ENCODE peak calls at places on chromosomes 3 and 15, in six cellular contexts. One of them, this sample, is unnamed.

GRCh38 chr3:46750555-46751038 is 32.9 kb upstream of the PRSS50 start:
- DNase-seq in activated CD4-positive, alpha-beta T cell treated with anti-CD3 and anti-CD28 coated beads for 48 hours: no peak
- DNase-seq in activated T-helper 1 cell treated with Interleukin-2 at 50 U/mL for 16 hours: no peak
- DNase-seq in effector CD4-positive, alpha-beta T cell: no peak
- DNase-seq in colonic mucosa: no peak
- DNase-seq in GM03348: no peak
- DNase-seq in this sample: no peak

GRCh38 chr15:32651229-32651837 is 9.8 kb downstream of the SCG5 start:
- DNase-seq in activated CD4-positive, alpha-beta T cell treated with anti-CD3 and anti-CD28 coated beads for 48 hours: peak; percentile 64
- DNase-seq in activated T-helper 1 cell treated with Interleukin-2 at 50 U/mL for 16 hours: peak; percentile 9
- DNase-seq in effector CD4-positive, alpha-beta T cell: peak; percentile 19
- DNase-seq in colonic mucosa: peak; percentile 64
- DNase-seq in GM03348: peak; percentile 88
- DNase-seq in this sample: peak; percentile 82

GRCh38 chr15:78004919-78005634 is 72.4 kb downstream of the TBC1D2B start:
- DNase-seq in activated CD4-positive, alpha-beta T cell treated with anti-CD3 and anti-CD28 coated beads for 48 hours: no peak
- DNase-seq in activated T-helper 1 cell treated with Interleukin-2 at 50 U/mL for 16 hours: no peak
- DNase-seq in effector CD4-positive, alpha-beta T cell: no peak
- DNase-seq in colonic mucosa: peak; percentile 52
- DNase-seq in GM03348: peak; percentile 89
- DNase-seq in this sample: peak; percentile 95

GRCh38 chr3:157001561-157001960 is 158.4 kb downstream of the CCNL1 start:
- DNase-seq in activated CD4-positive, alpha-beta T cell treated with anti-CD3 and anti-CD28 coated beads for 48 hours: no peak
- DNase-seq in activated T-helper 1 cell treated with Interleukin-2 at 50 U/mL for 16 hours: no peak
- DNase-seq in effector CD4-positive, alpha-beta T cell: no peak
- DNase-seq in colonic mucosa: no peak
- DNase-seq in GM03348: no peak
- DNase-seq in this sample: no peak

GRCh38 chr3:29484633-29485032 is 203.8 kb downstream of the RBMS3 start:
- DNase-seq in activated CD4-positive, alpha-beta T cell treated with anti-CD3 and anti-CD28 coated beads for 48 hours: no peak
- DNase-seq in activated T-helper 1 cell treated with Interleukin-2 at 50 U/mL for 16 hours: no peak
- DNase-seq in effector CD4-positive, alpha-beta T cell: no peak
- DNase-seq in colonic mucosa: no peak
- DNase-seq in GM03348: no peak
- DNase-seq in this sample: no peak

GRCh38 chr3:197508051-197508451 is 47.7 kb downstream of the BDH1 start:
- DNase-seq in activated CD4-positive, alpha-beta T cell treated with anti-CD3 and anti-CD28 coated beads for 48 hours: no peak
- DNase-seq in activated T-helper 1 cell treated with Interleukin-2 at 50 U/mL for 16 hours: no peak
- DNase-seq in effector CD4-positive, alpha-beta T cell: no peak
- DNase-seq in colonic mucosa: no peak
- DNase-seq in GM03348: no peak
- DNase-seq in this sample: no peak

GRCh38 chr3:40532252-40532651 is 7.5 kb downstream of the ZNF621 start:
- DNase-seq in activated CD4-positive, alpha-beta T cell treated with anti-CD3 and anti-CD28 coated beads for 48 hours: no peak
- DNase-seq in activated T-helper 1 cell treated with Interleukin-2 at 50 U/mL for 16 hours: no peak
- DNase-seq in effector CD4-positive, alpha-beta T cell: no peak
- DNase-seq in colonic mucosa: no peak
- DNase-seq in GM03348: no peak
- DNase-seq in this sample: no peak

GRCh38 chr3:137792633-137793271 is 28.6 kb downstream of the SOX14 start:
- DNase-seq in activated CD4-positive, alpha-beta T cell treated with anti-CD3 and anti-CD28 coated beads for 48 hours: peak; percentile 15
- DNase-seq in activated T-helper 1 cell treated with Interleukin-2 at 50 U/mL for 16 hours: no peak
- DNase-seq in effector CD4-positive, alpha-beta T cell: no peak
- DNase-seq in colonic mucosa: no peak
- DNase-seq in GM03348: peak; percentile 58
- DNase-seq in this sample: no peak

GRCh38 chr3:169907476-169907875 is 3.9 kb upstream of the SAMD7 start:
- DNase-seq in activated CD4-positive, alpha-beta T cell treated with anti-CD3 and anti-CD28 coated beads for 48 hours: no peak
- DNase-seq in activated T-helper 1 cell treated with Interleukin-2 at 50 U/mL for 16 hours: no peak
- DNase-seq in effector CD4-positive, alpha-beta T cell: no peak
- DNase-seq in colonic mucosa: no peak
- DNase-seq in GM03348: no peak
- DNase-seq in this sample: no peak